ENCODE peak calls at places on chromosome 9, in five cellular contexts. J, B, F, Q and X are unnamed samples.

GRCh38 chr9:89543057-89543456 is 45.1 kb upstream of the SEMA4D start:
- DNase-seq in J (no peak), B (no peak), F (no peak), Q (no peak), X (no peak)

GRCh38 chr9:26261503-26262330 is 583.5 kb upstream of the TUSC1 start:
- DNase-seq in J (no peak), B (no peak), F (no peak), Q (no peak), X (no peak)

GRCh38 chr9:110086537-110086936 is 121.4 kb downstream of the C9orf152 start:
- DNase-seq in J (no peak), B (no peak), F (no peak), Q (no peak), X (no peak)

GRCh38 chr9:35106343-35106730 is 3.4 kb upstream of the STOML2 start:
- DNase-seq in J (no peak), B (no peak), F (no peak), Q (no peak), X (no peak)

GRCh38 chr9:104386425-104387069 is 117.5 kb upstream of the OR13F1 start:
- DNase-seq in J (peak), B (peak), F (no peak), Q (no peak), X (peak)

GRCh38 chr9:15959663-15960062 is 406.8 kb downstream of the CCDC171 start:
- DNase-seq in J (no peak), B (no peak), F (no peak), Q (no peak), X (no peak)

GRCh38 chr9:16769291-16769690 is 101.2 kb downstream of the BNC2 start:
- DNase-seq in J (no peak), B (no peak), F (no peak), Q (no peak), X (no peak)

GRCh38 chr9:113454914-113455761 is 8.4 kb upstream of the RGS3 start:
- DNase-seq in J (no peak), B (peak), F (peak), Q (no peak), X (no peak)

GRCh38 chr9:137311171-137311970 is 9.3 kb upstream of the NRARP start:
- DNase-seq in J (peak), B (no peak), F (peak), Q (no peak), X (no peak)

GRCh38 chr9:10252174-10252573 is 360.6 kb downstream of the PTPRD start:
- DNase-seq in J (no peak), B (no peak), F (no peak), Q (no peak), X (no peak)

GRCh38 chr9:114029311-114030170 is 48.6 kb downstream of the AMBP start:
- DNase-seq in J (no peak), B (no peak), F (no peak), Q (no peak), X (no peak)

GRCh38 chr9:114050226-114050568 is 27.9 kb downstream of the AMBP start:
- DNase-seq in J (no peak), B (no peak), F (no peak), Q (no peak), X (no peak)

GRCh38 chr9:34382879-34383278 is 6.2 kb upstream of the MYORG start:
- DNase-seq in J (no peak), B (no peak), F (no peak), Q (no peak), X (no peak)

GRCh38 chr9:114314881-114315722 is 7.8 kb upstream of the ORM1 start:
- DNase-seq in J (no peak), B (no peak), F (no peak), Q (no peak), X (no peak)

GRCh38 chr9:19965336-19965735 is 176.5 kb upstream of the SLC24A2 start:
- DNase-seq in J (no peak), B (no peak), F (no peak), Q (no peak), X (no peak)

GRCh38 chr9:93268551-93269314 is 84.8 kb downstream of the WNK2 start:
- DNase-seq in J (peak), B (no peak), F (no peak), Q (no peak), X (no peak)

GRCh38 chr9:20980713-20981481 is 50.5 kb downstream of the HACD4 start:
- DNase-seq in J (no peak), B (no peak), F (no peak), Q (peak), X (no peak)

GRCh38 chr9:14277761-14278160 is 36.2 kb downstream of the NFIB start:
- DNase-seq in J (no peak), B (no peak), F (no peak), Q (no peak), X (no peak)

GRCh38 chr9:83509372-83509771 is 28.8 kb downstream of the FRMD3 start:
- DNase-seq in J (no peak), B (no peak), F (no peak), Q (no peak), X (no peak)

GRCh38 chr9:128899566-128900322 is 17.8 kb downstream of the LRRC8A start:
- DNase-seq in J (no peak), B (no peak), F (no peak), Q (no peak), X (peak)

GRCh38 chr9:132141364-132141947 is 20.4 kb upstream of the NTNG2 start:
- DNase-seq in J (no peak), B (no peak), F (no peak), Q (no peak), X (peak)

GRCh38 chr9:95360866-95361265 is 43.4 kb upstream of the FANCC start:
- DNase-seq in J (peak), B (no peak), F (no peak), Q (no peak), X (no peak)

GRCh38 chr9:33459115-33459514 is 11.7 kb upstream of the AQP3 start:
- DNase-seq in J (no peak), B (no peak), F (no peak), Q (no peak), X (no peak)

GRCh38 chr9:96691326-96691725 is 36.2 kb upstream of the PRXL2C start:
- DNase-seq in J (no peak), B (no peak), F (no peak), Q (no peak), X (no peak)

GRCh38 chr9:35675204-35675603 is 1.5 kb downstream of the CA9 start:
- DNase-seq in J (no peak), B (no peak), F (no peak), Q (no peak), X (no peak)

GRCh38 chr9:115444941-115445340 is 327.0 kb upstream of the TNC start:
- DNase-seq in J (no peak), B (no peak), F (no peak), Q (no peak), X (no peak)

GRCh38 chr9:134949681-134950403 is 32.1 kb upstream of the FCN1 start:
- DNase-seq in J (no peak), B (no peak), F (no peak), Q (no peak), X (no peak)

GRCh38 chr9:131982683-131983239 is 96.9 kb downstream of the MED27 start:
- DNase-seq in J (no peak), B (no peak), F (no peak), Q (peak), X (no peak)

GRCh38 chr9:25396828-25397227 is 281.4 kb downstream of the TUSC1 start:
- DNase-seq in J (no peak), B (no peak), F (no peak), Q (no peak), X (no peak)

GRCh38 chr9:101509572-101509971 is 24.1 kb upstream of the RNF20 start:
- DNase-seq in J (no peak), B (no peak), F (no peak), Q (no peak), X (no peak)

GRCh38 chr9:33129886-33130284 is 37.3 kb downstream of the B4GALT1 start:
- DNase-seq in J (no peak), B (no peak), F (no peak), Q (no peak), X (no peak)

GRCh38 chr9:114343471-114344187 is 14.0 kb downstream of the ORM2 start:
- DNase-seq in J (no peak), B (no peak), F (no peak), Q (no peak), X (no peak)

GRCh38 chr9:128203024-128203841 is at the start of gene DNM1:
- DNase-seq in J (peak), B (no peak), F (peak), Q (no peak), X (peak)

GRCh38 chr9:104911029-104911607 is 16.8 kb downstream of the ABCA1 start:
- DNase-seq in J (no peak), B (peak), F (no peak), Q (no peak), X (no peak)

GRCh38 chr9:3931996-3932906 is 367.6 kb downstream of the GLIS3 start:
- DNase-seq in J (no peak), B (no peak), F (no peak), Q (no peak), X (no peak)

GRCh38 chr9:114968710-114969109 is 38.3 kb upstream of the TNFSF8 start:
- DNase-seq in J (no peak), B (no peak), F (no peak), Q (no peak), X (no peak)

GRCh38 chr9:3361115-3361514 is 164.7 kb downstream of the RFX3 start:
- DNase-seq in J (no peak), B (no peak), F (no peak), Q (no peak), X (no peak)

GRCh38 chr9:136281421-136282271 is 22.2 kb downstream of the CCDC187 start:
- DNase-seq in J (no peak), B (no peak), F (peak), Q (no peak), X (no peak)

GRCh38 chr9:136284311-136284710 is 19.6 kb downstream of the CCDC187 start:
- DNase-seq in J (no peak), B (no peak), F (no peak), Q (no peak), X (no peak)

GRCh38 chr9:136280535-136281315 is 23.2 kb downstream of the CCDC187 start:
- DNase-seq in J (no peak), B (no peak), F (no peak), Q (no peak), X (no peak)

GRCh38 chr9:136283291-136284235 is 20.3 kb downstream of the CCDC187 start:
- DNase-seq in J (peak), B (peak), F (peak), Q (peak), X (peak)

DNA sequence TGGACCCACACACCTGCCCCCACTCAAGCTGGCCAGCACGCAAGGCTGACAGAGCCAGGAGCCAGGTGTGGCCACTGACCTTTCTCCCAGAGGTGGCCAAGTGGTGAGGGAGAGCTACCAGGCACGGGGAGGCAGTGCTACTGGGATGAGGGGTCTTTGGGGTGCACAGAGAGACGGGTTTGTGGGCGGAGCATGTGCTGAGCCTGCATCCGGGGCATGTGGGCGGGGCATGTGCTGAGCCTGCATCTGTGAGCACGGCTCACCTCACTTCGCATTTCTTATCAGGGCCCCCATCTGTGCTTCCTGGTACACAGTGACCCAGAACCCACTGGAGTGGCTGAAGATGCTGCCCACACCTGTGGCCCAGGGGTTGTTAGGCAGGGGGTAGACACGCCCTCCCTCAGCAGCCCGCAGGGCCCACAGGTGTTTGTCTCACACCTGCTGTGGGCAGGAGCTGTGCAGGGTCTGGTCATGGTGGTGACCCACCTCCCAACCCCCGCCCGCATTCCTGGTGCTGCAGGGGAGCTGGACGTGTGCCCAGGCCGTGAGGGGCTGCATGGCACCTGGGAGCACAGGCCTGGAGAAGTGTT is 21.5 kb downstream of the CCDC187 start:
- DNase-seq in J (no peak), B (no peak), F (peak), Q (no peak), X (no peak)
- TF ChIP-seq POLR2AphosphoS5 in J (no peak), B (no peak), F (no peak), Q (no peak), X (no peak)

DNA sequence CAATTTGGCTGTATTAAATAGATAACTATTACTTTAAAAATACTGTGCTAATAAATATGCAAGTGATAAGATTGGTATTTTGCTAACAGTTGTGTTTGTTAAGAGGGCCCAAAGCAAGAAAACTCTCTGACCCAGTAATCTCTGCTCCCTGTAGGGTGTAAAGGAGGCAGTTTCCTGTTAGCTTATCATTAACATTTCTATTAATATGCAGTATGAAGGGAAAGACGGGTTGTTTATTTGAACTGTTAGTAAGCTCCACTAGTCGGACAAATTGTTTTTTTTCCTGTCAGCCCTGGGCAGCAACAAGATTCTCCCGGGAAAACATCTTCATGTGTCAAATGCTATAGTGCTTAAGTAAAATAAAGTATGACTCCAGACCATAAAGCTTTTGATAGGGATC is 35.6 kb downstream of the ERP44 start:
- DNase-seq in J (no peak), B (no peak), F (no peak), Q (no peak), X (no peak)
- TF ChIP-seq REST in J (no peak), B (no peak), F (no peak), Q (no peak), X (no peak)

GRCh38 chr9:18362901-18363685 is 110.9 kb upstream of the ADAMTSL1 start:
- DNase-seq in J (no peak), B (no peak), F (no peak), Q (no peak), X (no peak)
- TF ChIP-seq GABPA in J (no peak), B (no peak), F (no peak), Q (no peak), X (no peak)

GRCh38 chr9:72978724-72979123 is 25.9 kb upstream of the ALDH1A1 start:
- DNase-seq in J (no peak), B (no peak), F (no peak), Q (no peak), X (no peak)
- TF ChIP-seq POLR2AphosphoS5 in J (no peak), B (no peak), F (no peak), Q (no peak), X (no peak)